ENCODE peak calls at places on chromosomes 3 and 15, in six cellular contexts. M is CD8-positive, alpha-beta memory T cell; T is Karpas-422; E is AG10803; U is activated naive CD4-positive, alpha-beta T cell treated with anti-CD3 and anti-CD28 coated beads, Interleukin-2, amount 10 ng/mL, durations not matched to agents 7 days and 5 days; X is NCI-H526. D is an unnamed sample.

GRCh38 chr3:46168583-46168982 is 39.5 kb downstream of the CCR1 start:
- DNase-seq in M (no peak), T (no peak), E (peak; percentile 73), U (no peak), X (no peak), D (no peak)

GRCh38 chr3:70264122-70264780 is 48.2 kb downstream of the MDFIC2 start:
- DNase-seq in M (no peak), T (no peak), E (no peak), U (no peak), X (no peak), D (peak; percentile 49)

GRCh38 chr3:123672429-123673146 is 87.7 kb upstream of the HACD2 start:
- DNase-seq in M (no peak), T (no peak), E (no peak), U (no peak), X (no peak), D (no peak)

GRCh38 chr15:31489801-31490646 is 163.4 kb downstream of the KLF13 start:
- DNase-seq in M (no peak), T (peak; percentile 83), E (peak; percentile 63), U (peak; percentile 52), X (peak; percentile 33), D (peak; percentile 22)

GRCh38 chr3:38586546-38587520 is 62.7 kb downstream of the SCN5A start:
- DNase-seq in M (no peak), T (no peak), E (no peak), U (peak; percentile 10), X (no peak), D (no peak)

GRCh38 chr15:91561371-91562100 is 292.0 kb upstream of the SLCO3A1 start:
- DNase-seq in M (no peak), T (no peak), E (peak; percentile 91), U (no peak), X (no peak), D (peak; percentile 80)

GRCh38 chr3:54600441-54601204 is 327.2 kb downstream of the LRTM1 start:
- DNase-seq in M (no peak), T (no peak), E (no peak), U (no peak), X (no peak), D (no peak)

GRCh38 chr3:39494781-39495180 is 27.3 kb downstream of the MOBP start:
- DNase-seq in M (no peak), T (no peak), E (no peak), U (no peak), X (no peak), D (no peak)

D was measured in MG63.